ENCODE peak calls at places on chromosomes 5 and 9, in eight cellular contexts. Z, R, J, V, S, H, U and P are unnamed samples.

GRCh38 chr5:131640043-131640856 is 5.2 kb upstream of the RAPGEF6 start:
- DNase-seq in Z (no peak), R (no peak), J (no peak), V (peak; percentile 66), S (no peak), H (no peak), U (no peak), P (no peak)

GRCh38 chr9:130835441-130836298 is 616 bp downstream of the ABL1 start:
- DNase-seq in Z (no peak), R (peak; percentile 55), J (peak; percentile 67), V (peak; percentile 35), S (peak; percentile 73), H (peak; percentile 80), U (peak; percentile 48), P (no peak)

GRCh38 chr5:151264113-151264512 is 11.1 kb downstream of the GM2A start:
- DNase-seq in Z (no peak), R (peak; percentile 31), J (no peak), V (peak; percentile 74), S (no peak), H (no peak), U (no peak), P (no peak)

GRCh38 chr9:87494970-87495471 is 2.6 kb upstream of the DAPK1 start:
- DNase-seq in Z (no peak), R (no peak), J (no peak), V (peak; percentile 73), S (no peak), H (no peak), U (no peak), P (no peak)

GRCh38 chr5:122629278-122629677 is 145.6 kb upstream of the SNX2 start:
- DNase-seq in Z (no peak), R (no peak), J (no peak), V (no peak), S (no peak), H (no peak), U (no peak), P (no peak)

GRCh38 chr9:95370064-95370463 is 52.6 kb upstream of the FANCC start:
- DNase-seq in Z (no peak), R (no peak), J (no peak), V (no peak), S (no peak), H (no peak), U (no peak), P (no peak)

GRCh38 chr5:54561646-54562045 is 44.1 kb downstream of the SNX18 start:
- DNase-seq in Z (no peak), R (no peak), J (no peak), V (no peak), S (no peak), H (no peak), U (no peak), P (no peak)

GRCh38 chr9:97075289-97075870 is 36.4 kb upstream of the CTSV start:
- DNase-seq in Z (no peak), R (no peak), J (no peak), V (no peak), S (no peak), H (no peak), U (no peak), P (no peak)

GRCh38 chr5:138650999-138651766 is 76.0 kb upstream of the HSPA9 start:
- DNase-seq in Z (no peak), R (no peak), J (no peak), V (no peak), S (no peak), H (no peak), U (no peak), P (no peak)

GRCh38 chr5:166625210-166625865 is 1666.1 kb upstream of the WWC1 start:
- DNase-seq in Z (no peak), R (no peak), J (no peak), V (peak; percentile 55), S (no peak), H (no peak), U (no peak), P (no peak)

GRCh38 chr9:136079916-136080246 is 15.2 kb downstream of the NACC2 start:
- DNase-seq in Z (no peak), R (no peak), J (peak; percentile 44), V (no peak), S (no peak), H (no peak), U (peak; percentile 33), P (peak; percentile 67)

GRCh38 chr9:120886490-120886967 is 9.5 kb upstream of the PHF19 start:
- DNase-seq in Z (no peak), R (peak; percentile 71), J (peak; percentile 69), V (peak; percentile 92), S (no peak), H (no peak), U (peak; percentile 74), P (peak; percentile 90)

GRCh38 chr9:77291714-77292113 is 114.4 kb downstream of the VPS13A start:
- DNase-seq in Z (no peak), R (peak; percentile 17), J (no peak), V (peak; percentile 17), S (no peak), H (no peak), U (no peak), P (no peak)

GRCh38 chr5:141814064-141814982 is 63.9 kb downstream of the PCDH1 start:
- DNase-seq in Z (peak; percentile 35), R (peak; percentile 68), J (no peak), V (peak; percentile 60), S (peak; percentile 83), H (peak; percentile 86), U (peak; percentile 34), P (no peak)

GRCh38 chr5:112975721-112976431 is 722 bp upstream of the DCP2 start:
- DNase-seq in Z (no peak), R (no peak), J (no peak), V (no peak), S (no peak), H (no peak), U (no peak), P (no peak)

GRCh38 chr5:93674138-93674537 is 67.3 kb downstream of the POU5F2 start:
- DNase-seq in Z (no peak), R (no peak), J (no peak), V (no peak), S (no peak), H (no peak), U (no peak), P (no peak)

GRCh38 chr5:159582756-159583523 is 252.7 kb upstream of the IL12B start:
- DNase-seq in Z (no peak), R (no peak), J (no peak), V (peak; percentile 85), S (no peak), H (no peak), U (no peak), P (no peak)

GRCh38 chr5:126129431-126129830 is 293.8 kb upstream of the GRAMD2B start:
- DNase-seq in Z (no peak), R (no peak), J (no peak), V (no peak), S (no peak), H (no peak), U (no peak), P (no peak)